ENCODE peak calls at places on chromosome 1, in eight cellular contexts. G is mucosa of descending colon; E is CD4-positive, alpha-beta T cell; A is neural progenitor cell; U is GM12865; N is fibroblast of lung; P is upper lobe of right lung; H is fibroblast of pulmonary artery. M is an unnamed sample.

GRCh38 chr1:113531321-113531720 is 141.0 kb downstream of the MAGI3 start:
- DNase-seq in P (no peak), H (no peak), E (no peak), N (no peak), U (no peak), A (no peak), G (no peak), M (no peak)

GRCh38 chr1:99447716-99448115 is 183.4 kb downstream of the PLPPR4 start:
- DNase-seq in N (no peak), E (no peak), G (no peak), A (no peak), H (no peak), P (no peak), U (no peak), M (no peak)

GRCh38 chr1:20426923-20427322 is 59.1 kb downstream of the CAMK2N1 start:
- DNase-seq in H (peak), A (no peak), E (no peak), P (no peak), U (peak), G (no peak), N (peak), M (no peak)

GRCh38 chr1:24830680-24831272 is 85.5 kb downstream of the CLIC4 start:
- DNase-seq in N (peak), U (peak), E (no peak), H (peak), A (peak), P (no peak), G (no peak), M (peak)

GRCh38 chr1:162977944-162978568 is 91.1 kb upstream of the RGS4 start:
- DNase-seq in A (no peak), U (no peak), E (no peak), G (no peak), P (no peak), H (no peak), N (no peak), M (no peak)

GRCh38 chr1:211942583-211942982 is 92.8 kb downstream of the INTS7 start:
- DNase-seq in P (no peak), H (no peak), E (no peak), G (no peak), U (no peak), N (no peak), A (no peak), M (no peak)

GRCh38 chr1:208595745-208596144 is 351.6 kb upstream of the PLXNA2 start:
- DNase-seq in E (no peak), H (peak), U (no peak), P (no peak), A (no peak), G (no peak), N (peak), M (no peak)

GRCh38 chr1:98046031-98046641 is 125.3 kb upstream of the DPYD start:
- DNase-seq in U (peak), H (peak), N (peak), E (no peak), A (peak), G (no peak), P (no peak), M (no peak)

GRCh38 chr1:152220166-152221163 is 3.5 kb downstream of the HRNR start:
- DNase-seq in E (no peak), P (peak), A (no peak), H (no peak), U (no peak), N (no peak), G (no peak), M (no peak)

GRCh38 chr1:45299981-45300668 is 26.6 kb upstream of the HPDL start:
- DNase-seq in A (peak), H (peak), E (peak), N (peak), G (no peak), U (peak), P (no peak), M (peak)

GRCh38 chr1:35850051-35850450 is 33.0 kb upstream of the AGO1 start:
- DNase-seq in G (no peak), E (no peak), N (no peak), A (no peak), P (no peak), U (no peak), H (no peak), M (no peak)

GRCh38 chr1:236065509-236066005 is 667 bp upstream of the NID1 start:
- DNase-seq in H (no peak), A (peak), U (no peak), G (no peak), N (no peak), E (no peak), P (no peak), M (no peak)

GRCh38 chr1:236888126-236888525 is 93.0 kb downstream of the MTR start:
- DNase-seq in H (no peak), U (no peak), E (no peak), N (no peak), A (no peak), G (no peak), P (no peak), M (no peak)

GRCh38 chr1:204136814-204137213 is 15.0 kb downstream of the ETNK2 start:
- DNase-seq in E (no peak), H (no peak), P (no peak), A (no peak), N (no peak), U (no peak), G (no peak), M (no peak)

DNA sequence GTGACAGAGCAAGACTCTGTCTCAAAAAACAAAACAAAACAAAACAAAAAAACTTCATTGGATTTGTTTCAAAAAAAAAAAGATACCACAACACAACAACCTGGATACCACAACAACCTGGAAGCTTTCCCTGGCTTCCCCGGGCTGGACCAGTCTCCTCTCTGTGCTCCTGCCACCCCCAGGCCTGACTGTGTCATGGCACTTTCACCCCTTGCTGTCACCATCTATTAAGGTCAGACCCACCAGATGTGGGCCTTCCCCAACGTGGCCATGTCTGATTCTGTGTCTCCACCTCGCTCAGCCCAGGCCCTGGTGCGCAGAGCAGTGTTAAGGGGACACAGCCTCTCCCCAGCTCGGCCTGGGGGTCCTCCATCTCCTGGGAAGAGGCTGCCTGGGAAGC is 28.3 kb upstream of the ACOT11 start:
- DNase-seq in H (no peak), U (no peak), G (no peak), P (no peak), E (no peak), N (no peak), A (peak), M (no peak)
- TF ChIP-seq CTCF in H (peak), U (peak), G (no peak), P (no peak), E (no peak), N (no peak), A (peak), M (peak)

GRCh38 chr1:52662645-52663313 is 29.8 kb downstream of the SHISAL2A start:
- DNase-seq in P (no peak), N (peak), E (no peak), A (peak), G (no peak), H (peak), U (no peak), M (no peak)
- TF ChIP-seq CTCF in P (no peak), N (no peak), E (no peak), A (peak), G (no peak), H (no peak), U (no peak), M (no peak)

DNA sequence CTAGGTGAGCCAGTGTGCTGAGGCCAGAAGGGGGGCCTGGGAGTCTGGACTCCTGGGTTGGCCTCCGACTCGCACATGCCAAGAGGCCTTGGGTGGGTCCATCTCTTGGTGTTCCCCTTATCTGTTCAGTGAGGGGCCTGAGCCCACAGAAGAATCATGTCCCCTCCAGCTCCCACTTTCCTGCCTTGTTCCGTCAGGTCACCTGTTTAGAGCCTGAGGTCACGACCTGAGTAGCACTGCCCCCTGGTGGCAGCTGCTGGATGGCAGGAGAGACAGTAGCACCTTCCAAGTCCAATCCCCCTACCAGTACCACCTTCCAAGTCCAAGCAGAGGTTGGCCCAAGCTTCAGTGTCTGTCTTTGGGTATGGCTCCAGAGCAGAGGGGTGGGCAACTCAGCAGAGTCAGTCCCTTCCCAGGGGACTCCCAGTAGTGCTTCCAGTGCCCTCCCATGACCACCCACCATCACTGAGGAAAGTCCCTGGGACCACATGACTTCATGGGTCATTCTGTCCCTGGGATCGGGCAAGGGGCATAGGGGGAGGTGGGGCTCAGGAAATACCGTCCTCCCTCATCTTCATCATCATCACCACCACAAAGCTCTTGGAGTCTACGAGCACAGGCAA is 241.7 kb downstream of the TRABD2B start:
- DNase-seq in A (peak), E (peak), N (no peak), U (peak), H (no peak), P (no peak), G (peak), M (peak)
- TF ChIP-seq CTCF in A (peak), E (peak), N (peak), U (peak), H (peak), P (peak), G (peak), M (peak)

GRCh38 chr1:172582889-172583288 is 49.9 kb downstream of the SUCO start:
- DNase-seq in P (no peak), H (no peak), N (no peak), E (no peak), A (no peak), G (no peak), U (no peak), M (no peak)
- TF ChIP-seq CTCF in P (no peak), H (peak), N (no peak), E (no peak), A (no peak), G (no peak), U (no peak), M (no peak)

DNA sequence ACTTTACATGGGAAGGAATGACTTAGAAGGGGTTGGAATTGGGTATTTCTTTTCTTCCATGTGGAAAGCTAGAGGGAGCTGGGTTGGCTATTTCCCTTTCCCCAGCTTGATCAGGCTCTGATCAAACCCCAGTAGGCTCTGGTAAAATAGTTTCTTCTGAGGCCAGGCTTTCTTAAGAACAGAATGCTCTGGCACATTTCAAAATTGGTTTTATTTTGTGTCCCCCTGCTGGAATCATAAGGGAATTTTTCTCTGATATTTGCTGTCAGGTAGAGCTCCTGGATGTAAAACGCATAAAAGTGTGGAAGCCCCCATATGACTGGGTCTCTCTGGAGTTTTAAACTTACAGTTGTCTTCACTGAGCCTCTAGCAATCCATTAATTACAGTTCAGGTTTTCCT is 17.1 kb upstream of the APOBEC4 start:
- DNase-seq in N (no peak), G (no peak), U (no peak), P (no peak), H (no peak), A (no peak), E (no peak), M (no peak)
- TF ChIP-seq CTCF in N (no peak), G (no peak), U (no peak), P (no peak), H (peak), A (no peak), E (no peak), M (no peak)

GRCh38 chr1:200033511-200034261 is 6.2 kb downstream of the NR5A2 start:
- DNase-seq in U (no peak), P (no peak), H (no peak), E (no peak), G (peak), A (peak), N (peak), M (no peak)
- TF ChIP-seq CTCF in U (no peak), P (no peak), H (peak), E (no peak), G (no peak), A (peak), N (no peak), M (no peak)

M was measured in GM13977.